ENCODE peak calls at places on chromosomes 12 and 14, in eight cellular contexts. I is cerebellum; L is left ventricle myocardium inferior; U is BJ; T is ELF-1; P is T follicular helper cell; B is activated T-cell treated with anti-CD3 and anti-CD28 coated beads, Interleukin-2, amount 50 U/mL, for 24 hours; Q is nephron progenitor cell. O is an unnamed sample.

GRCh38 chr12:111211910-111212757 is 156.8 kb downstream of the PHETA1 start:
- DNase-seq in I (no peak), L (no peak), U (no peak), T (peak), P (no peak), B (no peak), Q (peak), O (no peak)

GRCh38 chr14:69631509-69631908 is 20.1 kb downstream of the SUSD6 start:
- DNase-seq in I (no peak), L (no peak), U (no peak), T (no peak), P (no peak), B (no peak), Q (no peak), O (no peak)

GRCh38 chr12:70948976-70949336 is 28.4 kb upstream of the PTPRR start:
- DNase-seq in I (no peak), L (no peak), U (no peak), T (no peak), P (no peak), B (no peak), Q (no peak), O (no peak)

GRCh38 chr12:49547090-49547690 is 8.4 kb downstream of the KCNH3 start:
- DNase-seq in I (no peak), L (no peak), U (no peak), T (no peak), P (no peak), B (no peak), Q (no peak), O (no peak)

GRCh38 chr14:64035143-64035542 is 182.3 kb downstream of the SYNE2 start:
- DNase-seq in I (no peak), L (no peak), U (peak), T (no peak), P (no peak), B (no peak), Q (no peak), O (no peak)

GRCh38 chr12:55875704-55876103 is 33.0 kb upstream of the MMP19 start:
- DNase-seq in I (no peak), L (no peak), U (no peak), T (peak), P (no peak), B (no peak), Q (no peak), O (no peak)

GRCh38 chr12:27998170-27999110 is 25.9 kb upstream of the PTHLH start:
- DNase-seq in I (no peak), L (no peak), U (no peak), T (no peak), P (no peak), B (no peak), Q (no peak), O (no peak)

GRCh38 chr14:34496679-34497513 is 34.9 kb upstream of the SPTSSA start:
- DNase-seq in I (no peak), L (peak), U (peak), T (peak), P (no peak), B (no peak), Q (peak), O (no peak)

GRCh38 chr12:6827437-6827894 is 741 bp upstream of the P3H3 start:
- DNase-seq in I (peak), L (peak), U (peak), T (peak), P (no peak), B (peak), Q (peak), O (no peak)

GRCh38 chr12:74957231-74957630 is 252.4 kb downstream of the KCNC2 start:
- DNase-seq in I (no peak), L (no peak), U (no peak), T (no peak), P (no peak), B (no peak), Q (no peak), O (no peak)

GRCh38 chr12:128609861-128610260 is 213.9 kb downstream of the SLC15A4 start:
- DNase-seq in I (no peak), L (no peak), U (no peak), T (peak), P (no peak), B (no peak), Q (peak), O (no peak)

GRCh38 chr12:104656383-104656782 is 199.6 kb downstream of the CHST11 start:
- DNase-seq in I (no peak), L (no peak), U (no peak), T (peak), P (no peak), B (no peak), Q (no peak), O (no peak)

GRCh38 chr14:22981090-22982012 is 1.0 kb downstream of the AJUBA start:
- DNase-seq in I (no peak), L (no peak), U (no peak), T (peak), P (no peak), B (peak), Q (peak), O (no peak)

GRCh38 chr14:32201816-32202467 is at the start of gene RNU6-7:
- DNase-seq in I (peak), L (peak), U (no peak), T (peak), P (no peak), B (no peak), Q (peak), O (no peak)

GRCh38 chr14:104660597-104660996 is 28.8 kb upstream of the INF2 start:
- DNase-seq in I (no peak), L (no peak), U (no peak), T (no peak), P (no peak), B (no peak), Q (no peak), O (no peak)

GRCh38 chr12:23887055-23887835 is 62.2 kb downstream of the SOX5 start:
- DNase-seq in I (no peak), L (no peak), U (no peak), T (no peak), P (no peak), B (no peak), Q (no peak), O (no peak)

GRCh38 chr14:34324363-34324795 is 137.7 kb downstream of the SPTSSA start:
- DNase-seq in I (no peak), L (no peak), U (no peak), T (peak), P (no peak), B (no peak), Q (peak), O (no peak)

GRCh38 chr12:124548854-124549378 is 18.5 kb downstream of the NCOR2 start:
- DNase-seq in I (no peak), L (no peak), U (no peak), T (no peak), P (no peak), B (peak), Q (no peak), O (no peak)

GRCh38 chr12:56836317-56836716 is 73.2 kb downstream of the HSD17B6 start:
- DNase-seq in I (no peak), L (peak), U (peak), T (peak), P (no peak), B (no peak), Q (no peak), O (no peak)

GRCh38 chr12:52058631-52059324 is 7.5 kb downstream of the NR4A1 start:
- DNase-seq in I (no peak), L (no peak), U (no peak), T (no peak), P (no peak), B (no peak), Q (no peak), O (peak)